ENCODE peak calls at places on chromosome 14, in four cellular contexts. O is GM12878, A is K562, D is HepG2. V is an unnamed sample.

GRCh38 chr14:92515510-92516343 is 2.1 kb downstream of the RIN3 start:
- DNase-seq in O (no peak), A (no peak), D (no peak), V (no peak)

GRCh38 chr14:42335918-42336317 is 729.2 kb downstream of the LRFN5 start:
- DNase-seq in O (no peak), A (no peak), D (no peak), V (no peak)

GRCh38 chr14:63435838-63436237 is 107.3 kb downstream of the PPP2R5E start:
- DNase-seq in O (no peak), A (no peak), D (peak), V (no peak)

GRCh38 chr14:103502877-103503276 is 19.8 kb downstream of the CKB start:
- DNase-seq in O (no peak), A (no peak), D (no peak), V (no peak)

GRCh38 chr14:23481362-23481970 is 12.0 kb downstream of the NGDN start:
- DNase-seq in O (no peak), A (peak), D (no peak), V (no peak)

GRCh38 chr14:44756577-44756976 is 205.2 kb downstream of the KLHL28 start:
- DNase-seq in O (no peak), A (no peak), D (no peak), V (no peak)

GRCh38 chr14:70753518-70753953 is 55.8 kb downstream of the MAP3K9 start:
- DNase-seq in O (no peak), A (no peak), D (peak), V (no peak)

GRCh38 chr14:77459072-77459723 is 1.3 kb downstream of the AHSA1 start:
- DNase-seq in O (peak), A (peak), D (peak), V (peak)

GRCh38 chr14:35414365-35414764 is 9.8 kb upstream of the NFKBIA start:
- DNase-seq in O (no peak), A (no peak), D (no peak), V (no peak)

GRCh38 chr14:55532645-55533309 is 47.2 kb upstream of the KTN1 start:
- DNase-seq in O (no peak), A (no peak), D (no peak), V (no peak)

GRCh38 chr14:68718033-68718725 is 74.7 kb downstream of the ZFP36L1 start:
- DNase-seq in O (no peak), A (no peak), D (no peak), V (no peak)

GRCh38 chr14:69581316-69581935 is 6.8 kb upstream of the CCDC177 start:
- DNase-seq in O (no peak), A (no peak), D (no peak), V (no peak)

GRCh38 chr14:52266782-52267181 is 716 bp upstream of the PTGDR start:
- DNase-seq in O (no peak), A (no peak), D (no peak), V (no peak)

GRCh38 chr14:60064491-60065072 is 27.1 kb upstream of the PCNX4 start:
- DNase-seq in O (peak), A (no peak), D (peak), V (peak)

GRCh38 chr14:20419404-20419803 is 6.1 kb upstream of the TEP1 start:
- DNase-seq in O (no peak), A (no peak), D (no peak), V (no peak)

GRCh38 chr14:77889971-77890442 is 90.1 kb downstream of the ADCK1 start:
- DNase-seq in O (no peak), A (no peak), D (no peak), V (no peak)

GRCh38 chr14:38210587-38211257 is 3.0 kb downstream of the SSTR1 start:
- DNase-seq in O (no peak), A (no peak), D (no peak), V (no peak)

GRCh38 chr14:68757618-68758081 is 35.2 kb downstream of the ZFP36L1 start:
- DNase-seq in O (no peak), A (peak), D (peak), V (no peak)

GRCh38 chr14:24813819-24814259 is 179.8 kb upstream of the GZMB start:
- DNase-seq in O (no peak), A (no peak), D (peak), V (no peak)

GRCh38 chr14:99447739-99448138 is 32.9 kb downstream of the SETD3 start:
- DNase-seq in O (no peak), A (no peak), D (no peak), V (no peak)
- TF ChIP-seq SIN3A in O (no peak), A (no peak), D (no peak), V (no peak)

DNA sequence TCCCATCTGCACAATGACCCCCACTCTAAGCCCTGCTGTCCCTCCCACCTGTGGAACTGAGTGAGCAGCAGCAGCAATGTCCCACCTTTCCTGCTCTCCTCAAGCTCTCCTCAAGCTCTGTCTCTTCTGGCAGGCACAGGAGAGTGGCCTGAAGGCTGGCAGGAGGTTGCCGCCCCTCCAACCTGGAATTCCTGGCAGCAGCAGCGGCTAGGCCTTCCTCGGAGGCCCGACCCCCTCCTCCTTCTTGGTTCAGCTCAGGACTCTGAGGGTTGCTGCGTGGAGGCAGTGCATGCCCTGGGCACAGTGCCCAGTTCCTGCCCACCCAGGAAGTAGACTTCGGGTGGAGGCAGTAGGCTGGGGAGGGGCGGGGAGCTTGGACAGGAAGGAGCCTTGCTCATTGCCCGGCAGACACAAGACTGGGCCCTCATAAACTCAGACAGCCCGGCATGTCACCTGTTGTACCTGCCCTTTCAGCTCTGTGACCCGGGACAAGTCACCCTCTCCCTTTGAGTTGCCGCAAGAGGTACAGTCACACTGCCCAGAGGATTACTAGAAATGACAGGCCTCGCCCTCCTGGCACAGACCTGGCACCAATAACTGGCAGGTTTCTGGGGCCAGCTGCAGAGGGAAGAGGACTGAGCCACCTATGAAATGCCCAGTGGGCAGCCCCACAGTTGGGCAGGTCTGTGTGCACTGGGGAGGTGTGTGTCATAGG is 2.1 kb upstream of the SERPINA1 start:
- DNase-seq in O (no peak), A (no peak), D (no peak), V (no peak)
- TF ChIP-seq FOXM1 in O (no peak), A (no peak), D (no peak), V (no peak)

GRCh38 chr14:105840266-105841021 is 314.1 kb downstream of the TMEM121 start:
- DNase-seq in O (no peak), A (no peak), D (no peak), V (peak)
- TF ChIP-seq SIN3A in O (no peak), A (no peak), D (no peak), V (no peak)

DNA sequence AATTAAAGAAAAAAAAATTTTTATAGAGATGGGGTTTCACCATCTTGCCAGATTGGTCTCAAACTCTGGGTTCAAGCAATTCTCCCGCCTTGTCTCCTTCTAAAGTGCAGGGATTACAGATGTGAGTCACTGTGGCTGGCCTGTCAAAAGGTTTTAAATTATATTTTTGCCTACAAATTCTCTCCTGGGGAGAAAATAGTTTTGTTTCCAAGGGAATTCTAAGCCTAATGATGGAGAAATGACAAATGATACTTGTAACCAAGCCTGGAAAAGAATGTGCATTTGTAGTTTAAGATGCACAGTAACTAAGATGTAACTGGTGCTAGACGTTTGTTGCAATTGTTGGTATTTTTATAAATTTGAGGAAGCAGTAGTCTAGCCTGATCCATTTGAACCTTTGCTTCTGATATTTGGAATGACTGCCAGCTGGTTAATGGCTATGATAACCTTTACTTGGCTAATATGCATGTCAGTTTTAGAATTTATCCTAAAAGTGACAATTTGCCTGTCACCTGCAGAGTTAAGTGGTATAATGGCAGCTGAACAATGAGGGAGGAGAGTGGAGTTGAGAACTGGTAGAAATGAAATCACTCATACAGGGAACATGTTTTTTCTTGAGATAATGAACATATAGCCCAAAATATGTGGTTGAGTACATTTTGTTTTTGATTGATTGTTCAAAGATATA is 148.0 kb downstream of the FUT8 start:
- DNase-seq in O (no peak), A (no peak), D (no peak), V (no peak)
- TF ChIP-seq FOXM1 in O (no peak), A (no peak), D (no peak), V (no peak)

GRCh38 chr14:62076825-62077660 is 314.8 kb downstream of the SNAPC1 start:
- DNase-seq in O (no peak), A (no peak), D (no peak), V (no peak)
- TF ChIP-seq SIN3A in O (no peak), A (no peak), D (no peak), V (no peak)

GRCh38 chr14:50667491-50668007 is 557 bp downstream of the SAV1 start:
- DNase-seq in O (no peak), A (peak), D (no peak), V (peak)
- TF ChIP-seq FOXM1 in O (no peak), A (no peak), D (no peak), V (no peak)

GRCh38 chr14:64954491-64955240 is 12.1 kb upstream of the GPX2 start:
- DNase-seq in O (no peak), A (no peak), D (no peak), V (no peak)

GRCh38 chr14:64953661-64954060 is 11.1 kb upstream of the GPX2 start:
- DNase-seq in O (no peak), A (no peak), D (no peak), V (peak)

GRCh38 chr14:64953310-64953654 is 10.7 kb upstream of the GPX2 start:
- DNase-seq in O (no peak), A (no peak), D (no peak), V (no peak)

GRCh38 chr14:64956697-64957412 is 14.3 kb upstream of the GPX2 start:
- DNase-seq in O (no peak), A (no peak), D (no peak), V (no peak)

GRCh38 chr14:64955297-64955696 is 12.8 kb upstream of the GPX2 start:
- DNase-seq in O (no peak), A (no peak), D (no peak), V (no peak)
- TF ChIP-seq SIN3A in O (no peak), A (no peak), D (no peak), V (no peak)

GRCh38 chr14:57383125-57383524 is 7.3 kb upstream of the NAA30 start:
- DNase-seq in O (no peak), A (no peak), D (peak), V (no peak)
- TF ChIP-seq FOXM1 in O (no peak), A (no peak), D (no peak), V (no peak)

V was measured in SK-N-SH.